ENCODE peak calls at places on chromosome 14, in ten cellular contexts. C, W, H, Y, A, L, Z, U, O and S are unnamed samples.
A peak's percentile ranks its signal among the peaks of the same experiment; 100 is the strongest.

GRCh38 chr14:103867523-103867953 is 20.2 kb upstream of the PPP1R13B start:
- DNase-seq in O (no peak), U (no peak), L (no peak), Y (no peak), C (no peak), A (no peak), W (no peak), Z (peak; percentile 60), H (no peak), S (no peak)

GRCh38 chr14:90805662-90806548 is 10.3 kb downstream of the TTC7B start:
- DNase-seq in L (no peak), H (no peak), A (no peak), Y (no peak), U (no peak), W (no peak), O (no peak), Z (peak; percentile 70), C (no peak), S (no peak)

GRCh38 chr14:102252834-102253801 is 51.8 kb downstream of the MOK start:
- DNase-seq in U (no peak), W (no peak), A (no peak), H (no peak), O (no peak), Y (no peak), L (no peak), C (no peak), Z (peak; percentile 41), S (no peak)

GRCh38 chr14:65303185-65303901 is 109.2 kb upstream of the FUT8 start:
- DNase-seq in W (peak; percentile 49), U (no peak), L (no peak), O (no peak), H (no peak), Z (no peak), C (no peak), Y (no peak), A (no peak), S (no peak)

GRCh38 chr14:67837011-67837624 is 17.5 kb downstream of the RAD51B start:
- DNase-seq in Z (peak; percentile 47), A (peak; percentile 65), C (peak; percentile 85), L (peak; percentile 73), U (no peak), H (no peak), Y (peak; percentile 82), O (no peak), W (peak; percentile 55), S (peak; percentile 72)

GRCh38 chr14:70514168-70515069 is 20.4 kb downstream of the ADAM20 start:
- DNase-seq in L (no peak), O (no peak), A (no peak), U (no peak), Y (no peak), Z (no peak), W (peak; percentile 76), H (no peak), C (no peak), S (no peak)

GRCh38 chr14:103548463-103549351 is 13.8 kb downstream of the BAG5 start:
- DNase-seq in O (no peak), C (no peak), L (no peak), W (no peak), H (no peak), U (no peak), A (no peak), Y (no peak), Z (peak; percentile 18), S (no peak)

GRCh38 chr14:90605430-90605829 is 208.6 kb downstream of the CALM1 start:
- DNase-seq in Z (no peak), C (no peak), O (no peak), A (no peak), W (no peak), U (no peak), Y (no peak), H (peak; percentile 46), L (no peak), S (no peak)

GRCh38 chr14:104795781-104796681 is 483 bp upstream of the AKT1 start:
- DNase-seq in C (peak; percentile 57), H (no peak), U (peak; percentile 89), W (peak; percentile 31), L (peak; percentile 54), Y (no peak), Z (peak; percentile 64), A (no peak), O (peak; percentile 22), S (peak; percentile 47)

GRCh38 chr14:21825147-21825743 is 151.6 kb upstream of the OR4E1 start:
- DNase-seq in Y (no peak), O (peak; percentile 17), L (peak; percentile 6), H (peak; percentile 63), A (no peak), C (peak; percentile 15), Z (no peak), W (peak; percentile 62), U (peak; percentile 22), S (peak; percentile 36)

GRCh38 chr14:21106506-21107359 is 5.9 kb downstream of the TMEM253 start:
- DNase-seq in U (peak; percentile 76), A (peak; percentile 55), Y (peak; percentile 59), Z (peak; percentile 79), O (peak; percentile 49), C (peak; percentile 62), H (peak; percentile 85), W (peak; percentile 69), L (peak; percentile 69), S (peak; percentile 73)

GRCh38 chr14:31897581-31898186 is 179.4 kb upstream of the ARHGAP5 start:
- DNase-seq in O (no peak), Z (no peak), U (no peak), C (no peak), Y (no peak), A (no peak), H (no peak), W (no peak), L (no peak), S (no peak)

GRCh38 chr14:43789458-43789857 is 717.6 kb downstream of the FSCB start:
- DNase-seq in A (no peak), U (no peak), O (no peak), Y (no peak), W (no peak), Z (no peak), L (no peak), C (no peak), H (no peak), S (no peak)

GRCh38 chr14:63470877-63471565 is 72.2 kb downstream of the PPP2R5E start:
- DNase-seq in U (peak; percentile 56), L (peak; percentile 91), O (no peak), H (no peak), A (peak; percentile 95), C (peak; percentile 95), W (peak; percentile 78), Z (no peak), Y (no peak), S (no peak)

GRCh38 chr14:56333361-56334279 is 215.4 kb downstream of the PELI2 start:
- DNase-seq in O (no peak), U (no peak), L (peak; percentile 89), C (peak; percentile 87), W (peak; percentile 4), H (no peak), Y (peak; percentile 33), A (peak; percentile 41), Z (no peak), S (no peak)

GRCh38 chr14:92991536-92991935 is 68.6 kb downstream of the CHGA start:
- DNase-seq in W (no peak), H (no peak), L (no peak), C (no peak), A (no peak), O (no peak), Z (no peak), Y (no peak), U (no peak), S (no peak)

GRCh38 chr14:30389134-30389900 is 169.6 kb upstream of the G2E3 start:
- DNase-seq in Y (peak; percentile 9), L (no peak), U (no peak), Z (no peak), A (no peak), C (peak; percentile 10), W (no peak), H (no peak), O (no peak), S (no peak)

GRCh38 chr14:50875359-50876090 is 3.7 kb downstream of the ABHD12B start:
- DNase-seq in U (peak; percentile 78), L (no peak), W (peak; percentile 79), A (no peak), O (no peak), C (no peak), Z (no peak), H (no peak), Y (peak; percentile 19), S (peak; percentile 61)

GRCh38 chr14:75126121-75126544 is 715 bp downstream of the NEK9 start:
- DNase-seq in C (no peak), W (peak; percentile 13), A (no peak), H (no peak), L (no peak), Z (no peak), O (no peak), Y (no peak), U (no peak), S (peak; percentile 57)

GRCh38 chr14:79568566-79568965 is 642.7 kb downstream of the DIO2 start:
- DNase-seq in H (no peak), C (no peak), A (no peak), O (no peak), U (no peak), W (no peak), L (no peak), Z (no peak), Y (no peak), S (no peak)

GRCh38 chr14:106060576-106060975 is 534.2 kb downstream of the TMEM121 start:
- DNase-seq in U (no peak), H (no peak), Z (no peak), W (no peak), A (no peak), O (no peak), C (no peak), Y (no peak), L (no peak), S (no peak)